ENCODE peak calls at places on chromosomes 13 and 19, in nine cellular contexts. L is IMR-90; W is effector memory CD4-positive, alpha-beta T cell; R is left ventricle myocardium inferior; D is transverse colon; A is psoas muscle; M is GM23248; Q is adrenal gland; F is SK-N-SH. K is an unnamed sample.

GRCh38 chr13:37107868-37108267 is 2.4 kb upstream of the CSNK1A1L start:
- DNase-seq in R (no peak), W (no peak), L (no peak), D (no peak), F (no peak), A (no peak), Q (no peak), M (no peak), K (no peak)

GRCh38 chr13:87777395-87777794 is 106.2 kb downstream of the SLITRK5 start:
- DNase-seq in F (no peak), M (no peak), R (no peak), A (no peak), W (no peak), Q (no peak), D (no peak), L (no peak), K (no peak)

GRCh38 chr19:44582581-44583265 is 30.6 kb upstream of the IGSF23 start:
- DNase-seq in L (no peak), F (peak; percentile 46), Q (peak; percentile 46), D (peak; percentile 55), A (peak; percentile 17), M (peak; percentile 61), W (no peak), R (no peak), K (peak; percentile 69)

GRCh38 chr19:34686455-34686854 is 9.0 kb downstream of the ZNF302 start:
- DNase-seq in W (no peak), F (no peak), A (no peak), R (no peak), L (no peak), Q (no peak), M (peak; percentile 33), D (no peak), K (no peak)

GRCh38 chr19:43779147-43779819 is 1.5 kb downstream of the KCNN4 start:
- DNase-seq in D (peak; percentile 82), Q (no peak), L (no peak), R (peak; percentile 36), W (no peak), F (no peak), M (no peak), A (no peak), K (peak; percentile 34)

GRCh38 chr13:27172495-27172842 is 858 bp upstream of the USP12 start:
- DNase-seq in A (no peak), F (peak; percentile 23), D (no peak), R (no peak), Q (no peak), L (peak; percentile 63), M (peak; percentile 78), W (no peak), K (no peak)

GRCh38 chr19:3695124-3695733 is 5.0 kb downstream of the PIP5K1C start:
- DNase-seq in R (no peak), F (no peak), D (no peak), L (no peak), W (no peak), A (no peak), Q (no peak), M (no peak), K (peak; percentile 48)

GRCh38 chr19:44111910-44112463 is 1.2 kb upstream of the ZNF225 start:
- DNase-seq in A (no peak), D (no peak), Q (peak; percentile 17), W (no peak), R (no peak), L (peak; percentile 92), F (peak; percentile 24), M (peak; percentile 90), K (peak; percentile 38)

GRCh38 chr19:10928563-10929401 is at the start of the genes TIMM29 and YIPF2:
- DNase-seq in F (peak; percentile 98), Q (peak; percentile 96), M (peak; percentile 99), A (peak; percentile 97), L (peak; percentile 98), D (peak; percentile 98), W (peak; percentile 91), R (peak; percentile 95), K (peak; percentile 99)

GRCh38 chr13:98300956-98301641 is 124.0 kb upstream of the RNF113B start:
- DNase-seq in R (no peak), A (no peak), W (no peak), Q (no peak), D (no peak), F (no peak), L (peak; percentile 82), M (peak; percentile 67), K (no peak)

GRCh38 chr19:8638078-8638619 is 7.7 kb downstream of the NFILZ start:
- DNase-seq in D (peak; percentile 22), L (peak; percentile 21), M (no peak), F (no peak), Q (no peak), R (peak; percentile 39), W (no peak), A (no peak), K (no peak)

GRCh38 chr19:8640402-8641004 is 10.1 kb downstream of the NFILZ start:
- DNase-seq in W (no peak), Q (peak; percentile 27), F (no peak), L (no peak), R (peak; percentile 36), A (no peak), D (peak; percentile 36), M (peak; percentile 47), K (no peak)

GRCh38 chr19:8641908-8642547 is 11.6 kb downstream of the NFILZ start:
- DNase-seq in R (no peak), W (no peak), A (no peak), F (peak; percentile 44), L (peak; percentile 65), M (peak; percentile 70), Q (no peak), D (no peak), K (peak; percentile 56)

GRCh38 chr19:8641221-8641907 is 10.9 kb downstream of the NFILZ start:
- DNase-seq in M (no peak), Q (no peak), D (no peak), F (no peak), L (no peak), A (no peak), R (no peak), W (no peak), K (no peak)

DNA sequence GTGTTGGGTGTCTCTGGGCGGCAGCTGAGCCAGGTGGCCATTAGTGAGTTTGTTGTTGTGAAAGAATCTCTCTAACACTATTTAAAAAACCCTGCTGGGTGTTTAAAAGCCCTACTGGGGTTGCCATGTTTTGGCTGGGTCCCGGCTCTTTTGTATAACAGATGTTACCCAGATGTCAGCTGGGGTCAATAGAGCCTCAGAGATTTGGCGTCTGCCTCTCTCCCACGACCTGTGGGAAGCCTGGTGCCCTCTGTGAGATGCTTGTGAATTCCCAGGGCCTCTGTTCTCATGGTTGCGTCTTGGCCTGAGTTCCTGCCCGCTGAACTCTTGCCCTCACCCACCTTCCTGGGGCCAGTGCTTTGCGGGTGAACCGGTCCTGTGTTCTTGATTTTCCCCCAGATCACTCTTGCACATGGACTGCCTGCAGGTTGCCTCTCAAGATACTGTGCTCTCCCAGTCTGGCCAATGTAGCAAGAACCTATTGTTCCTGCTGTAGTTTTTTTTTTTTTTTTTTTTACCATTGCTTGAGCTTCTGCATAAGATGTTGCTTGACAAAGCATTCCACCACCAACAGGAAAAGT is 9.5 kb downstream of the NFILZ start:
- DNase-seq in F (no peak), L (no peak), D (no peak), R (no peak), M (no peak), A (no peak), Q (no peak), W (no peak), K (peak; percentile 44)
- H3K4me3 ChIP-seq in F (no peak overlapping the region), L (no peak overlapping the region), D (no peak overlapping the region), R (no peak overlapping the region), M (no peak overlapping the region), A (no peak overlapping the region), Q (no peak overlapping the region), W (no peak overlapping the region), K (no peak overlapping the region)

GRCh38 chr19:17541184-17541759 is 14.2 kb upstream of the COLGALT1 start:
- DNase-seq in D (no peak), W (no peak), Q (no peak), F (no peak), A (no peak), M (no peak), R (no peak), L (no peak), K (no peak)
- H3K36me3 ChIP-seq in D (no peaks in the 10 kb centered on the region), W (no peaks in the 10 kb centered on the region), Q (no peaks in the 10 kb centered on the region), F (no peaks in the 10 kb centered on the region), A (no peaks in the 10 kb centered on the region), M (no peaks in the 10 kb centered on the region), R (no peaks in the 10 kb centered on the region), L (no peaks in the 10 kb centered on the region), K (no peaks in the 10 kb centered on the region)

GRCh38 chr19:40553885-40554857 is 22.5 kb upstream of the SHKBP1 start:
- DNase-seq in R (no peak), D (no peak), F (no peak), A (no peak), M (no peak), L (no peak), W (no peak), Q (no peak), K (peak; percentile 91)
- H3K27me3 ChIP-seq in R (peaks cover 62% of the 10 kb centered on the region), D (peaks cover 57% of the 10 kb centered on the region), F (no peaks in the 10 kb centered on the region), A (peaks cover 26% of the 10 kb centered on the region), M (peaks cover 28% of the 10 kb centered on the region), L (peaks cover 52% of the 10 kb centered on the region), W (peaks cover 5% of the 10 kb centered on the region), Q (peaks cover 5% of the 10 kb centered on the region), K (peaks cover 41% of the 10 kb centered on the region)

GRCh38 chr13:113835461-113836274 is 28.2 kb downstream of the GAS6 start:
- DNase-seq in A (peak; percentile 15), R (peak; percentile 14), L (peak; percentile 79), M (peak; percentile 91), W (no peak), F (peak; percentile 56), Q (no peak), D (no peak), K (no peak)

GRCh38 chr13:113839536-113840204 is 24.2 kb downstream of the GAS6 start:
- DNase-seq in D (peak; percentile 81), L (no peak), W (no peak), R (peak; percentile 60), M (no peak), F (no peak), Q (peak; percentile 23), A (peak; percentile 11), K (no peak)

GRCh38 chr13:113836917-113837553 is 26.8 kb downstream of the GAS6 start:
- DNase-seq in F (peak; percentile 61), A (peak; percentile 58), D (no peak), R (peak; percentile 76), L (peak; percentile 85), M (peak; percentile 95), Q (peak; percentile 74), W (no peak), K (no peak)

GRCh38 chr13:113838711-113839201 is 25.1 kb downstream of the GAS6 start:
- DNase-seq in Q (no peak), D (no peak), F (no peak), W (no peak), R (peak; percentile 13), A (peak; percentile 18), M (no peak), L (no peak), K (no peak)

GRCh38 chr13:113837554-113838355 is 26.1 kb downstream of the GAS6 start:
- DNase-seq in M (peak; percentile 99), L (peak; percentile 98), Q (peak; percentile 91), A (peak; percentile 96), W (no peak), F (peak; percentile 84), R (peak; percentile 96), D (peak; percentile 84), K (no peak)
- H3K4me3 ChIP-seq in M (peak overlapping the region; percentile 60), L (peak overlapping the region; percentile 25), Q (no peak overlapping the region), A (peak overlapping the region; percentile 33), W (no peak overlapping the region), F (peak overlapping the region; percentile 64), R (peak overlapping the region; percentile 49), D (peak overlapping the region; percentile 11), K (no peak overlapping the region)

K was measured in H7.